ENCODE peak calls at places on chromosomes 5 and 9, in five cellular contexts. M, Q, X, Y and N are unnamed samples.
A peak's percentile ranks its signal among the peaks of the same experiment; 100 is the strongest.

GRCh38 chr5:146188358-146188757 is 5.9 kb upstream of the LARS1 start:
- DNase-seq in Q (no peak), Y (no peak), M (no peak), X (no peak), N (no peak)

GRCh38 chr5:17216974-17217325 is 481 bp upstream of the BASP1 start:
- DNase-seq in X (no peak), M (no peak), Y (no peak), Q (no peak), N (no peak)

GRCh38 chr9:114434878-114435311 is 47.1 kb upstream of the AKNA start:
- DNase-seq in Y (peak; percentile 31), X (no peak), Q (peak; percentile 31), M (peak; percentile 64), N (peak; percentile 48)

GRCh38 chr9:36250079-36250478 is 8.2 kb downstream of the GNE start:
- DNase-seq in Y (no peak), Q (no peak), X (no peak), M (no peak), N (no peak)

GRCh38 chr9:4883326-4883873 is 90.7 kb downstream of the RCL1 start:
- DNase-seq in X (no peak), Q (no peak), Y (no peak), M (no peak), N (no peak)

GRCh38 chr5:141478321-141478945 is 2.7 kb downstream of the PCDHGC3 start:
- DNase-seq in M (no peak), Q (peak; percentile 54), X (no peak), Y (no peak), N (no peak)

GRCh38 chr9:27572566-27572917 is 739 bp downstream of the C9orf72 start:
- DNase-seq in Y (peak; percentile 1), X (no peak), M (peak; percentile 50), Q (no peak), N (peak; percentile 57)

GRCh38 chr9:84822589-84823233 is 153.2 kb downstream of the NTRK2 start:
- DNase-seq in X (peak; percentile 48), M (no peak), Q (no peak), Y (no peak), N (no peak)

GRCh38 chr5:89437450-89438435 is 554.8 kb upstream of the MEF2C start:
- DNase-seq in Q (no peak), X (no peak), M (no peak), Y (no peak), N (no peak)

GRCh38 chr5:126274396-126274795 is 148.8 kb upstream of the GRAMD2B start:
- DNase-seq in X (no peak), M (no peak), Y (no peak), Q (no peak), N (no peak)

GRCh38 chr5:181176258-181176952 is 28.6 kb downstream of the TRIM7 start:
- DNase-seq in X (no peak), Q (no peak), M (no peak), Y (no peak), N (no peak)

DNA sequence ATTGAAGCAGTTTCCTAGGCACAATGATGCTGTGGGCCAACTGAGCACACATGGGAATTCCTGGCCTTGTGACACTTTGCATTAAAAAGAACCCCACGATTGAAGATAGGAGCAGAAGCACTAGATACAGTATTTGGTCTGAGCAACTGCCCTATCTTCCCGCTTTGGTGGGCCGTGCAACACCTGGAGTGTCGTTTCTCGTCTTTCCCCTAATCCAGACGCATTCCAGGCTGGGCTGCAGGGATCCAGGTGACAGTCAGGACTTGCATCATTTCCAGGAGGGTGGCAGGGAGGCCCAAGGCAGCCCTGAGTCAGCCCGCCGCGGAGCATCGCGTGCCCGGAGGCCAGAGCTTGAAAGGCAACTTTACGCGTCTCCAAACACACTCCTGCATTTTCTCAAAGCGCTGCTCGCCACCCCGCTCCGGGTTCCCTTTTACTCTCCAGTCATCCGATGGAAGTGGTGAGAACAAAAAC is 719 bp upstream of the STC2 start:
- DNase-seq in Y (no peak), Q (no peak), X (no peak), M (no peak), N (no peak)
- TF ChIP-seq YY1 in Y (no peak), Q (no peak), X (no peak), M (no peak), N (no peak)

GRCh38 chr5:107704686-107705389 is 34.1 kb upstream of the EFNA5 start:
- DNase-seq in Y (no peak), Q (no peak), M (no peak), X (no peak), N (no peak)

GRCh38 chr5:107700486-107700885 is 29.7 kb upstream of the EFNA5 start:
- DNase-seq in Q (no peak), M (no peak), X (no peak), Y (no peak), N (no peak)

DNA sequence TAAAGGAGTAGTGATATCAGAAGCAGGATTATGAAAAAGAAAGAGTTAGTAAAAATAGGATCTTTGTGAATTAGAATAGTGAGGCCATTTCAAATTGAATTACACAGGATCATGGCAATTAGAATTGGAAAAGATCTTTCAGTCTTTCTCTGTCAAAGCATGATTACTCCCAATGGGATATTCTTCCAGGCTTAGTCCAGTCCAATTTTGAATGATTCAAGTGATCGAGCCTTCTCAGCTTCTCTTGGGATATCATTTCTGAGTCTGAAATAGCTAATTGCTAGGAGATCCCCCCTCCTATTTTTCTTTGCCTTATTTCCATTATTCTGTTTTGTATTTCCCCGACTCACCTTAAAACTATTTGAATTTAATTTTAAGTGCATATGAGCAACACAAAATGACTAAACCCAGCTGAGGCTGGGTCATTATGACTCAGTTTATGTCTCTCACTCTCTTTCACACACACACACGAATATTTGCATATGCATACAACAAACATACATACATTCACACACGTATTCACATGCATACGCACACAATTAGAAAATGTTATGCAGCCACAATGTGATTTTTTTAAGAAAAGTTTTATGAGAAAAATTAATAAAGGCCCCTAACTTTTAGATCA is 34.8 kb upstream of the EFNA5 start:
- DNase-seq in M (no peak), Y (no peak), X (no peak), Q (no peak), N (no peak)
- TF ChIP-seq YY1 in M (no peak), Y (no peak), X (no peak), Q (no peak), N (no peak)

DNA sequence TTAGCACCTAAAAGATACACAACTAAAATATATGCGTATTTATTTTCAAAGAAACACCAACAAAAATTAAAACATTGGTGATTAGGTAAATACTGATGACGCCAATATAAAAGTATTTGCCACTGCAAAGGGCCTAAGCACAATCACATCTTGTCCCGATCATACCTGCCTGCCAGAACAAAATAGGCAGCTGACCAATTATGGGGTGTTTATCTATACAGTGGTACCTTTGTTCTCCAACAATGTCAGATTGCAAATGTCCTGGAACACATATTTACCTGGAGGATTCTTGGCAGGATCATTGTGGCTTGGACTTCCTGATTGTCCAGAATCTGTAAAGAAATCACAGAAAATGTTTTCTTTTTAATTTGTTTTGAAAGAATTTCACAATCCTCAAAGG is 134.5 kb downstream of the NFIB start:
- DNase-seq in Q (no peak), M (no peak), X (no peak), Y (no peak), N (no peak)
- TF ChIP-seq YY1 in Q (no peak), M (no peak), X (no peak), Y (no peak), N (no peak)

GRCh38 chr9:111992523-111992922 is 95.9 kb downstream of the UGCG start:
- DNase-seq in M (no peak), X (peak; percentile 77), Y (no peak), Q (no peak), N (no peak)
- TF ChIP-seq YY1 in M (no peak), X (no peak), Y (no peak), Q (no peak), N (no peak)

GRCh38 chr5:66230551-66230950 is 86.5 kb downstream of the SREK1 start:
- DNase-seq in Y (no peak), Q (no peak), M (no peak), X (no peak), N (no peak)
- TF ChIP-seq YY1 in Y (no peak), Q (no peak), M (no peak), X (no peak), N (no peak)

GRCh38 chr5:138914338-138914737 is 39.2 kb upstream of the LRRTM2 start:
- DNase-seq in Q (no peak), M (no peak), Y (no peak), X (no peak), N (no peak)

GRCh38 chr5:138911441-138911840 is 36.3 kb upstream of the LRRTM2 start:
- DNase-seq in X (no peak), Y (no peak), Q (no peak), M (no peak), N (no peak)

GRCh38 chr5:138913773-138914172 is 38.6 kb upstream of the LRRTM2 start:
- DNase-seq in X (no peak), M (no peak), Y (no peak), Q (no peak), N (no peak)

GRCh38 chr5:138910546-138911185 is 35.5 kb upstream of the LRRTM2 start:
- DNase-seq in Y (no peak), X (no peak), Q (no peak), M (no peak), N (no peak)

DNA sequence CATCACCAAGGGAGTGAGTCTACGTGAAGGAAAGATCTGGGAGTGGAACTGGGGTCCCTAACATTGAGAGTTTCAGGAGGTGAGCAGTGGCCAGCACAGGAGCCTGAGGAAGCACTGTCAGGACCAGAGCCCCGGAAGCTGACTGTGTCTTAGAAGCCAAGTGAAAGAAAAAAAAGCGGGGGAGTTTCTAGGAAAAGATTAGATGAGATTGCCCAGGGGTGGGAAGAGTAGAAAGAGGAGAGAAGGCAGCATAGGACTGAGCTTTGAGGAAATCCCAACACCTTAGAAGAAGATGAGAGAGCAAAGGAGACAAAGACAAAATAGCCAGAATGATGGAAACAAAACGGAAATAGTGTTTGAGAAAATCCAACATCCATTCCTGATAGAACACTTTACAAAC is 37.0 kb upstream of the LRRTM2 start:
- DNase-seq in M (no peak), Y (no peak), X (no peak), Q (no peak), N (no peak)
- TF ChIP-seq YY1 in M (no peak), Y (no peak), X (no peak), Q (no peak), N (no peak)

DNA sequence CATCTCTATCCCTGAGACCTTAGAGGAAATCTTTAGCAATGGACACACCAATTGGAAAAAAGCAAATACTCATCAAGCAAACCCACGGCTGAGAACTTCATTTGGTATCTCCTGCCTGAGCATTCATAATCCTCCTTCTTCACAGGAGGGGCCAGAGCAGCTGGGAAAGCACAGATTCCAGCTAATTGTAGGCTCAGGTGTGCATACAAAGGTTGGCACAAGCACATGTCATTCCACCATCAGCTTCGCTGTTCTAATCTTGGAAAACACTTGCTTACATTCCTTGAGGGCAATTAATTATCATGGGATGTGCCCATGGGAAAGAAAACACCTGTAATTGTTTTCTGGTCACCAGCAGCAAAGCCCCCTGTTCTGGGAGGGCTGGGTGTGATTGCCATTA is 376.6 kb downstream of the SPOCK1 start:
- DNase-seq in Q (no peak), X (no peak), M (no peak), Y (no peak), N (no peak)
- TF ChIP-seq YY1 in Q (no peak), X (no peak), M (no peak), Y (no peak), N (no peak)